ENCODE peak calls at places on chromosomes 2 and 18, in five cellular contexts. One of them, this sample, is unnamed.

GRCh38 chr2:84495539-84496146 is 20.7 kb upstream of the DNAH6 start:
- DNase-seq in effector memory CD4-positive, alpha-beta T cell: no peak
- DNase-seq in anterior cingulate cortex: no peak
- DNase-seq in fibroblast of mammary gland: peak
- DNase-seq in HEK293T: peak
- DNase-seq in this sample: peak

GRCh38 chr2:99079226-99079625 is 62.3 kb upstream of the C2orf15 start:
- DNase-seq in anterior cingulate cortex: no peak
- DNase-seq in effector memory CD4-positive, alpha-beta T cell: no peak
- DNase-seq in HEK293T: no peak
- DNase-seq in fibroblast of mammary gland: peak
- DNase-seq in this sample: peak

GRCh38 chr2:208240641-208241209 is 14.1 kb downstream of the IDH1 start:
- DNase-seq in fibroblast of mammary gland: no peak
- DNase-seq in HEK293T: no peak
- DNase-seq in effector memory CD4-positive, alpha-beta T cell: no peak
- DNase-seq in anterior cingulate cortex: no peak
- DNase-seq in this sample: no peak

GRCh38 chr18:51654441-51655326 is 457.2 kb upstream of the MEX3C start:
- DNase-seq in fibroblast of mammary gland: no peak
- DNase-seq in HEK293T: no peak
- DNase-seq in anterior cingulate cortex: no peak
- DNase-seq in effector memory CD4-positive, alpha-beta T cell: no peak
- DNase-seq in this sample: no peak

GRCh38 chr18:68221116-68221724 is 493.7 kb downstream of the TMX3 start:
- DNase-seq in effector memory CD4-positive, alpha-beta T cell: no peak
- DNase-seq in fibroblast of mammary gland: no peak
- DNase-seq in HEK293T: no peak
- DNase-seq in anterior cingulate cortex: no peak
- DNase-seq in this sample: no peak

GRCh38 chr2:45680351-45680967 is 29.0 kb downstream of the PRKCE start:
- DNase-seq in HEK293T: no peak
- DNase-seq in fibroblast of mammary gland: no peak
- DNase-seq in anterior cingulate cortex: no peak
- DNase-seq in effector memory CD4-positive, alpha-beta T cell: no peak
- DNase-seq in this sample: no peak

GRCh38 chr18:23137788-23138216 is 2.5 kb downstream of the CABLES1 start:
- DNase-seq in fibroblast of mammary gland: no peak
- DNase-seq in anterior cingulate cortex: no peak
- DNase-seq in HEK293T: no peak
- DNase-seq in effector memory CD4-positive, alpha-beta T cell: no peak
- DNase-seq in this sample: no peak

GRCh38 chr2:15939556-15939853 is 845 bp upstream of the MYCN start:
- DNase-seq in effector memory CD4-positive, alpha-beta T cell: no peak
- DNase-seq in anterior cingulate cortex: no peak
- DNase-seq in HEK293T: peak
- DNase-seq in fibroblast of mammary gland: no peak
- DNase-seq in this sample: no peak

GRCh38 chr2:85913854-85914524 is 25.2 kb upstream of the ST3GAL5 start:
- DNase-seq in fibroblast of mammary gland: peak
- DNase-seq in HEK293T: no peak
- DNase-seq in anterior cingulate cortex: no peak
- DNase-seq in effector memory CD4-positive, alpha-beta T cell: no peak
- DNase-seq in this sample: peak

GRCh38 chr2:133475610-133476009 is 92.7 kb downstream of the NCKAP5 start:
- DNase-seq in fibroblast of mammary gland: no peak
- DNase-seq in effector memory CD4-positive, alpha-beta T cell: no peak
- DNase-seq in anterior cingulate cortex: no peak
- DNase-seq in HEK293T: no peak
- DNase-seq in this sample: no peak

GRCh38 chr2:102604754-102605153 is 14.6 kb upstream of the SLC9A2 start:
- DNase-seq in HEK293T: no peak
- DNase-seq in fibroblast of mammary gland: no peak
- DNase-seq in anterior cingulate cortex: no peak
- DNase-seq in effector memory CD4-positive, alpha-beta T cell: no peak
- DNase-seq in this sample: no peak

GRCh38 chr2:9235388-9236344 is 29.1 kb downstream of the ASAP2 start:
- DNase-seq in HEK293T: no peak
- DNase-seq in anterior cingulate cortex: no peak
- DNase-seq in fibroblast of mammary gland: peak
- DNase-seq in effector memory CD4-positive, alpha-beta T cell: no peak
- DNase-seq in this sample: peak

This sample was measured in fibroblast of pulmonary artery.